ENCODE peak calls at places on chromosomes 13 and 19, in six cellular contexts. C, N, D, V, Y and I are unnamed samples.

GRCh38 chr19:43562698-43563241 is 12.6 kb downstream of the XRCC1 start:
- DNase-seq in C (no peak), V (peak; percentile 54), D (peak; percentile 76), Y (no peak), N (peak; percentile 59), I (no peak)

GRCh38 chr19:6264077-6264445 is 15.7 kb downstream of the MLLT1 start:
- DNase-seq in D (no peak), N (no peak), V (no peak), C (no peak), Y (no peak), I (no peak)

GRCh38 chr13:50951366-50951765 is 41.8 kb downstream of the RNASEH2B start:
- DNase-seq in Y (no peak), D (no peak), C (no peak), V (no peak), N (no peak), I (no peak)

GRCh38 chr19:10760268-10760944 is 42.5 kb downstream of the DNM2 start:
- DNase-seq in D (no peak), C (no peak), N (no peak), Y (no peak), V (no peak), I (peak; percentile 83)

GRCh38 chr19:10363789-10364281 is 16.5 kb downstream of the TYK2 start:
- DNase-seq in D (no peak), Y (no peak), V (no peak), C (no peak), N (no peak), I (peak; percentile 71)

GRCh38 chr13:99930925-99931324 is 40.6 kb downstream of the ZIC5 start:
- DNase-seq in Y (no peak), N (no peak), V (no peak), C (no peak), D (no peak), I (no peak)

GRCh38 chr19:2083174-2083854 is 12.8 kb downstream of the MOB3A start:
- DNase-seq in N (peak; percentile 51), Y (no peak), C (no peak), D (peak; percentile 69), V (no peak), I (no peak)

GRCh38 chr19:5246554-5247155 is 94.0 kb downstream of the PTPRS start:
- DNase-seq in D (no peak), V (no peak), N (no peak), Y (no peak), C (no peak), I (no peak)

GRCh38 chr19:49456351-49456750 is 3.3 kb downstream of the ALDH16A1 start:
- DNase-seq in C (no peak), Y (no peak), D (no peak), N (no peak), V (no peak), I (no peak)

GRCh38 chr19:18251587-18252369 is 22.5 kb downstream of the IQCN start:
- DNase-seq in N (peak; percentile 69), C (peak; percentile 95), V (peak; percentile 84), D (peak; percentile 57), Y (peak; percentile 75), I (peak; percentile 85)